ENCODE peak calls at places on chromosomes 12 and 14, in seven cellular contexts. One of them, this sample, is unnamed.
A peak's percentile ranks its signal among the peaks of the same experiment; 100 is the strongest.

GRCh38 chr14:71117839-71118743 is 210.8 kb downstream of the PCNX1 start:
- DNase-seq in H9: no peak
- DNase-seq in suprapubic skin: no peak
- DNase-seq in fibroblast of pulmonary artery: peak; percentile 66
- DNase-seq in lower lobe of right lung: no peak
- DNase-seq in left lung: no peak
- DNase-seq in esophagus muscularis mucosa: no peak
- DNase-seq in this sample: no peak

GRCh38 chr14:21505009-21505553 is 6.1 kb downstream of the METTL3 start:
- DNase-seq in esophagus muscularis mucosa: no peak
- DNase-seq in lower lobe of right lung: no peak
- DNase-seq in left lung: no peak
- DNase-seq in H9: no peak
- DNase-seq in suprapubic skin: no peak
- DNase-seq in fibroblast of pulmonary artery: no peak
- DNase-seq in this sample: no peak

GRCh38 chr12:14238224-14238792 is 127.2 kb upstream of the ATF7IP start:
- DNase-seq in esophagus muscularis mucosa: no peak
- DNase-seq in fibroblast of pulmonary artery: peak; percentile 67
- DNase-seq in left lung: no peak
- DNase-seq in suprapubic skin: no peak
- DNase-seq in H9: no peak
- DNase-seq in lower lobe of right lung: no peak
- DNase-seq in this sample: no peak

GRCh38 chr12:3964404-3964803 is 91.2 kb upstream of the PARP11 start:
- DNase-seq in suprapubic skin: no peak
- DNase-seq in lower lobe of right lung: no peak
- DNase-seq in fibroblast of pulmonary artery: no peak
- DNase-seq in left lung: no peak
- DNase-seq in esophagus muscularis mucosa: no peak
- DNase-seq in H9: peak; percentile 77
- DNase-seq in this sample: no peak

GRCh38 chr12:123928274-123928865 is 44.3 kb downstream of the CCDC92 start:
- DNase-seq in lower lobe of right lung: no peak
- DNase-seq in suprapubic skin: no peak
- DNase-seq in esophagus muscularis mucosa: no peak
- DNase-seq in left lung: no peak
- DNase-seq in fibroblast of pulmonary artery: no peak
- DNase-seq in H9: no peak
- DNase-seq in this sample: no peak

GRCh38 chr12:8088574-8088973 is 6.5 kb downstream of the NECAP1 start:
- DNase-seq in left lung: no peak
- DNase-seq in H9: no peak
- DNase-seq in lower lobe of right lung: no peak
- DNase-seq in esophagus muscularis mucosa: no peak
- DNase-seq in fibroblast of pulmonary artery: no peak
- DNase-seq in suprapubic skin: no peak
- DNase-seq in this sample: no peak

GRCh38 chr12:57129311-57130288 is 1.3 kb downstream of the LRP1 start:
- DNase-seq in esophagus muscularis mucosa: no peak
- DNase-seq in lower lobe of right lung: no peak
- DNase-seq in suprapubic skin: peak; percentile 83
- DNase-seq in left lung: peak; percentile 81
- DNase-seq in H9: peak; percentile 60
- DNase-seq in fibroblast of pulmonary artery: peak; percentile 45
- DNase-seq in this sample: no peak

GRCh38 chr14:70905316-70905715 is 1.9 kb upstream of the PCNX1 start:
- DNase-seq in H9: no peak
- DNase-seq in fibroblast of pulmonary artery: peak; percentile 98
- DNase-seq in esophagus muscularis mucosa: no peak
- DNase-seq in suprapubic skin: no peak
- DNase-seq in left lung: peak; percentile 51
- DNase-seq in lower lobe of right lung: no peak
- DNase-seq in this sample: no peak

GRCh38 chr12:132404435-132404855 is 75.1 kb upstream of the GALNT9 start:
- DNase-seq in lower lobe of right lung: peak; percentile 43
- DNase-seq in esophagus muscularis mucosa: no peak
- DNase-seq in left lung: peak; percentile 52
- DNase-seq in fibroblast of pulmonary artery: no peak
- DNase-seq in H9: no peak
- DNase-seq in suprapubic skin: no peak
- DNase-seq in this sample: no peak

GRCh38 chr12:76152161-76152807 is 67.8 kb upstream of the NAP1L1 start:
- DNase-seq in lower lobe of right lung: no peak
- DNase-seq in suprapubic skin: no peak
- DNase-seq in esophagus muscularis mucosa: no peak
- DNase-seq in H9: no peak
- DNase-seq in fibroblast of pulmonary artery: peak; percentile 28
- DNase-seq in left lung: no peak
- DNase-seq in this sample: no peak

GRCh38 chr12:29041621-29042020 is 107.5 kb upstream of the FAR2 start:
- DNase-seq in fibroblast of pulmonary artery: peak; percentile 62
- DNase-seq in suprapubic skin: no peak
- DNase-seq in esophagus muscularis mucosa: no peak
- DNase-seq in lower lobe of right lung: no peak
- DNase-seq in left lung: no peak
- DNase-seq in H9: no peak
- DNase-seq in this sample: no peak

GRCh38 chr12:65875635-65876034 is 51.4 kb downstream of the HMGA2 start:
- DNase-seq in lower lobe of right lung: no peak
- DNase-seq in suprapubic skin: no peak
- DNase-seq in left lung: no peak
- DNase-seq in fibroblast of pulmonary artery: peak; percentile 51
- DNase-seq in H9: no peak
- DNase-seq in esophagus muscularis mucosa: no peak
- DNase-seq in this sample: no peak

GRCh38 chr14:65000868-65001600 is 14.3 kb downstream of the FNTB start:
- DNase-seq in esophagus muscularis mucosa: no peak
- DNase-seq in H9: no peak
- DNase-seq in left lung: no peak
- DNase-seq in suprapubic skin: no peak
- DNase-seq in lower lobe of right lung: no peak
- DNase-seq in fibroblast of pulmonary artery: peak; percentile 67
- DNase-seq in this sample: no peak

GRCh38 chr14:90624228-90624627 is 192.0 kb downstream of the TTC7B start:
- DNase-seq in left lung: peak; percentile 87
- DNase-seq in fibroblast of pulmonary artery: peak; percentile 17
- DNase-seq in esophagus muscularis mucosa: no peak
- DNase-seq in suprapubic skin: no peak
- DNase-seq in H9: no peak
- DNase-seq in lower lobe of right lung: no peak
- DNase-seq in this sample: no peak

GRCh38 chr12:50397122-50397650 is 777 bp upstream of the FAM186A start:
- DNase-seq in left lung: no peak
- DNase-seq in H9: no peak
- DNase-seq in esophagus muscularis mucosa: no peak
- DNase-seq in suprapubic skin: no peak
- DNase-seq in lower lobe of right lung: no peak
- DNase-seq in fibroblast of pulmonary artery: peak; percentile 42
- DNase-seq in this sample: no peak

GRCh38 chr12:126033746-126034145 is 968.5 kb downstream of the AACS start:
- DNase-seq in H9: no peak
- DNase-seq in fibroblast of pulmonary artery: no peak
- DNase-seq in left lung: no peak
- DNase-seq in esophagus muscularis mucosa: no peak
- DNase-seq in lower lobe of right lung: no peak
- DNase-seq in suprapubic skin: no peak
- DNase-seq in this sample: no peak

GRCh38 chr14:100524233-100524932 is 62.8 kb downstream of the BEGAIN start:
- DNase-seq in lower lobe of right lung: no peak
- DNase-seq in esophagus muscularis mucosa: peak; percentile 79
- DNase-seq in fibroblast of pulmonary artery: no peak
- DNase-seq in suprapubic skin: peak; percentile 26
- DNase-seq in left lung: peak; percentile 50
- DNase-seq in H9: peak; percentile 19
- DNase-seq in this sample: no peak

GRCh38 chr14:95157987-95158712 is 821 bp upstream of the DICER1 start:
- DNase-seq in lower lobe of right lung: no peak
- DNase-seq in H9: peak; percentile 53
- DNase-seq in left lung: no peak
- DNase-seq in suprapubic skin: no peak
- DNase-seq in fibroblast of pulmonary artery: no peak
- DNase-seq in esophagus muscularis mucosa: no peak
- DNase-seq in this sample: no peak

GRCh38 chr12:101727098-101727497 is 12.2 kb downstream of the SYCP3 start:
- DNase-seq in suprapubic skin: no peak
- DNase-seq in H9: no peak
- DNase-seq in esophagus muscularis mucosa: no peak
- DNase-seq in fibroblast of pulmonary artery: no peak
- DNase-seq in lower lobe of right lung: no peak
- DNase-seq in left lung: no peak
- DNase-seq in this sample: no peak

GRCh38 chr14:86796221-86797074 is 1196.5 kb downstream of the GALC start:
- DNase-seq in H9: no peak
- DNase-seq in lower lobe of right lung: no peak
- DNase-seq in fibroblast of pulmonary artery: peak; percentile 38
- DNase-seq in left lung: no peak
- DNase-seq in suprapubic skin: no peak
- DNase-seq in esophagus muscularis mucosa: no peak
- DNase-seq in this sample: no peak

GRCh38 chr14:36224176-36224575 is 47.7 kb upstream of the PTCSC3 start:
- DNase-seq in esophagus muscularis mucosa: no peak
- DNase-seq in fibroblast of pulmonary artery: no peak
- DNase-seq in lower lobe of right lung: no peak
- DNase-seq in left lung: no peak
- DNase-seq in H9: no peak
- DNase-seq in suprapubic skin: no peak
- DNase-seq in this sample: no peak

GRCh38 chr14:92382677-92383076 is 59.7 kb downstream of the SLC24A4 start:
- DNase-seq in H9: no peak
- DNase-seq in suprapubic skin: no peak
- DNase-seq in fibroblast of pulmonary artery: peak; percentile 4
- DNase-seq in lower lobe of right lung: no peak
- DNase-seq in esophagus muscularis mucosa: no peak
- DNase-seq in left lung: no peak
- DNase-seq in this sample: no peak

GRCh38 chr14:96573473-96574100 is 71.4 kb downstream of the PAPOLA start:
- DNase-seq in fibroblast of pulmonary artery: no peak
- DNase-seq in left lung: no peak
- DNase-seq in H9: no peak
- DNase-seq in lower lobe of right lung: no peak
- DNase-seq in suprapubic skin: no peak
- DNase-seq in esophagus muscularis mucosa: no peak
- DNase-seq in this sample: no peak

GRCh38 chr12:851343-851742 is 98.2 kb downstream of the RAD52 start:
- DNase-seq in suprapubic skin: no peak
- DNase-seq in H9: no peak
- DNase-seq in left lung: no peak
- DNase-seq in fibroblast of pulmonary artery: peak; percentile 42
- DNase-seq in lower lobe of right lung: no peak
- DNase-seq in esophagus muscularis mucosa: no peak
- DNase-seq in this sample: no peak

GRCh38 chr14:101475468-101476257 is 85.6 kb upstream of the DIO3 start:
- DNase-seq in H9: peak; percentile 19
- DNase-seq in esophagus muscularis mucosa: no peak
- DNase-seq in fibroblast of pulmonary artery: peak; percentile 86
- DNase-seq in lower lobe of right lung: no peak
- DNase-seq in suprapubic skin: peak; percentile 67
- DNase-seq in left lung: no peak
- DNase-seq in this sample: no peak

GRCh38 chr12:118964988-118965387 is 16.4 kb upstream of the SRRM4 start:
- DNase-seq in esophagus muscularis mucosa: no peak
- DNase-seq in left lung: no peak
- DNase-seq in lower lobe of right lung: no peak
- DNase-seq in fibroblast of pulmonary artery: no peak
- DNase-seq in H9: no peak
- DNase-seq in suprapubic skin: no peak
- DNase-seq in this sample: no peak

GRCh38 chr14:95185452-95186392 is 28.4 kb upstream of the DICER1 start:
- DNase-seq in left lung: no peak
- DNase-seq in suprapubic skin: no peak
- DNase-seq in esophagus muscularis mucosa: peak; percentile 93
- DNase-seq in fibroblast of pulmonary artery: peak; percentile 95
- DNase-seq in lower lobe of right lung: peak; percentile 67
- DNase-seq in H9: no peak
- DNase-seq in this sample: no peak

GRCh38 chr14:56555921-56556570 is 23.6 kb upstream of the TMEM260 start:
- DNase-seq in H9: no peak
- DNase-seq in lower lobe of right lung: no peak
- DNase-seq in suprapubic skin: no peak
- DNase-seq in fibroblast of pulmonary artery: peak; percentile 65
- DNase-seq in esophagus muscularis mucosa: no peak
- DNase-seq in left lung: no peak
- DNase-seq in this sample: no peak
- TF ChIP-seq CTCF in H9: peak; percentile 88
- TF ChIP-seq CTCF in lower lobe of right lung: peak; percentile 36
- TF ChIP-seq CTCF in suprapubic skin: no peak
- TF ChIP-seq CTCF in fibroblast of pulmonary artery: peak; percentile 78
- TF ChIP-seq CTCF in esophagus muscularis mucosa: no peak
- TF ChIP-seq CTCF in left lung: no peak
- TF ChIP-seq CTCF in this sample: no peak

GRCh38 chr14:76497550-76498484 is 121.9 kb downstream of the ESRRB start:
- DNase-seq in H9: no peak
- DNase-seq in suprapubic skin: no peak
- DNase-seq in fibroblast of pulmonary artery: no peak
- DNase-seq in left lung: no peak
- DNase-seq in lower lobe of right lung: no peak
- DNase-seq in esophagus muscularis mucosa: no peak
- DNase-seq in this sample: no peak
- TF ChIP-seq CTCF in H9: peak; percentile 53
- TF ChIP-seq CTCF in suprapubic skin: no peak
- TF ChIP-seq CTCF in fibroblast of pulmonary artery: no peak
- TF ChIP-seq CTCF in left lung: no peak
- TF ChIP-seq CTCF in lower lobe of right lung: no peak
- TF ChIP-seq CTCF in esophagus muscularis mucosa: no peak
- TF ChIP-seq CTCF in this sample: no peak

GRCh38 chr12:87599459-87599858 is 429.7 kb downstream of the C12orf50 start:
- DNase-seq in esophagus muscularis mucosa: no peak
- DNase-seq in left lung: no peak
- DNase-seq in lower lobe of right lung: no peak
- DNase-seq in suprapubic skin: no peak
- DNase-seq in H9: no peak
- DNase-seq in fibroblast of pulmonary artery: no peak
- DNase-seq in this sample: no peak
- TF ChIP-seq CTCF in esophagus muscularis mucosa: no peak
- TF ChIP-seq CTCF in left lung: no peak
- TF ChIP-seq CTCF in lower lobe of right lung: no peak
- TF ChIP-seq CTCF in suprapubic skin: no peak
- TF ChIP-seq CTCF in H9: no peak
- TF ChIP-seq CTCF in fibroblast of pulmonary artery: no peak
- TF ChIP-seq CTCF in this sample: no peak

DNA sequence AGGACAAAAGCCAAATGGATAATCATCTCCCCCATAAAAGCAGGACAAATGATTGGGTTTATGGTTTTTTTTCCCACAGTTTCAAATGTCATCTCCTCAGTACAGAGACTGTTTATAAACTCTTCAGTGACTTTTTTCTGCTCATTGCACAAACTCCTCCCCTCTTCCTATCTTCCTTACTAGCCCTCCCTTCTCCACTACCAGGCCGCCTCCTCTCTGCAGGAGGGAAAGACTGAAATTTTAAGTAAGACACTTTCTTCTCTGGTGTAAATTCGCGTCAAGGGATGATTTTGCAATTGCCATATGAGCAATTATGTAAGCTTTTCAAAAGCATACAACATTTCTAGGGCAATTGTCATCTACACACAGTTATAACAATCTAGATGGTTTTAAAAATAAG is 37.0 kb downstream of the BTG1 start:
- DNase-seq in left lung: no peak
- DNase-seq in lower lobe of right lung: peak; percentile 48
- DNase-seq in H9: no peak
- DNase-seq in esophagus muscularis mucosa: no peak
- DNase-seq in suprapubic skin: no peak
- DNase-seq in fibroblast of pulmonary artery: peak; percentile 65
- DNase-seq in this sample: no peak
- TF ChIP-seq CTCF in left lung: no peak
- TF ChIP-seq CTCF in lower lobe of right lung: no peak
- TF ChIP-seq CTCF in H9: no peak
- TF ChIP-seq CTCF in esophagus muscularis mucosa: no peak
- TF ChIP-seq CTCF in suprapubic skin: no peak
- TF ChIP-seq CTCF in fibroblast of pulmonary artery: peak; percentile 8
- TF ChIP-seq CTCF in this sample: no peak